ENCODE peak calls at places on chromosomes 3 and 15, in five cellular contexts. U, W, J, R and N are unnamed samples.

GRCh38 chr3:10998542-10998941 is 6.0 kb downstream of the SLC6A1 start:
- DNase-seq in U (no peak), W (no peak), J (no peak), R (no peak), N (no peak)

GRCh38 chr15:31327674-31328424 is 1.2 kb downstream of the KLF13 start:
- DNase-seq in U (no peak), W (peak; percentile 81), J (peak; percentile 82), R (peak; percentile 21), N (peak; percentile 16)

GRCh38 chr3:32399030-32399620 is 7.5 kb downstream of the CMTM7 start:
- DNase-seq in U (no peak), W (peak; percentile 52), J (peak; percentile 57), R (peak; percentile 62), N (peak; percentile 52)

GRCh38 chr3:171747223-171747920 is 62.9 kb downstream of the PLD1 start:
- DNase-seq in U (no peak), W (no peak), J (no peak), R (no peak), N (no peak)

GRCh38 chr3:138148503-138148902 is 16.3 kb upstream of the A4GNT start:
- DNase-seq in U (no peak), W (no peak), J (no peak), R (no peak), N (no peak)

GRCh38 chr3:165682734-165683133 is 154.5 kb downstream of the BCHE start:
- DNase-seq in U (no peak), W (no peak), J (no peak), R (no peak), N (no peak)

GRCh38 chr3:33732394-33732793 is 14.3 kb upstream of the CLASP2 start:
- DNase-seq in U (no peak), W (no peak), J (no peak), R (peak; percentile 5), N (no peak)

GRCh38 chr3:16470590-16470989 is 42.9 kb downstream of the RFTN1 start:
- DNase-seq in U (no peak), W (no peak), J (no peak), R (no peak), N (no peak)

GRCh38 chr3:142445816-142446254 is 2.0 kb downstream of the XRN1 start:
- DNase-seq in U (peak; percentile 44), W (no peak), J (no peak), R (peak; percentile 12), N (peak; percentile 11)

GRCh38 chr3:66593978-66594377 is 93.2 kb upstream of the LRIG1 start:
- DNase-seq in U (no peak), W (no peak), J (no peak), R (peak; percentile 74), N (no peak)

GRCh38 chr15:92105611-92106010 is 252.1 kb downstream of the SLCO3A1 start:
- DNase-seq in U (no peak), W (no peak), J (no peak), R (no peak), N (no peak)

GRCh38 chr15:92101706-92102434 is 248.4 kb downstream of the SLCO3A1 start:
- DNase-seq in U (peak; percentile 28), W (no peak), J (no peak), R (no peak), N (no peak)

GRCh38 chr15:92100751-92101150 is 247.2 kb downstream of the SLCO3A1 start:
- DNase-seq in U (no peak), W (no peak), J (no peak), R (no peak), N (no peak)

GRCh38 chr15:92106691-92107090 is 253.2 kb downstream of the SLCO3A1 start:
- DNase-seq in U (no peak), W (no peak), J (no peak), R (no peak), N (no peak)

GRCh38 chr15:92104069-92104468 is 250.6 kb downstream of the SLCO3A1 start:
- DNase-seq in U (no peak), W (no peak), J (no peak), R (no peak), N (no peak)
- TF ChIP-seq FOXM1 in U (no peak), W (no peak), J (no peak), R (no peak), N (no peak)

GRCh38 chr15:80778964-80779657 is at the start of gene CEMIP:
- DNase-seq in U (no peak), W (peak; percentile 94), J (peak; percentile 74), R (peak; percentile 71), N (peak; percentile 90)
- TF ChIP-seq FOXM1 in U (no peak), W (no peak), J (no peak), R (no peak), N (no peak)

DNA sequence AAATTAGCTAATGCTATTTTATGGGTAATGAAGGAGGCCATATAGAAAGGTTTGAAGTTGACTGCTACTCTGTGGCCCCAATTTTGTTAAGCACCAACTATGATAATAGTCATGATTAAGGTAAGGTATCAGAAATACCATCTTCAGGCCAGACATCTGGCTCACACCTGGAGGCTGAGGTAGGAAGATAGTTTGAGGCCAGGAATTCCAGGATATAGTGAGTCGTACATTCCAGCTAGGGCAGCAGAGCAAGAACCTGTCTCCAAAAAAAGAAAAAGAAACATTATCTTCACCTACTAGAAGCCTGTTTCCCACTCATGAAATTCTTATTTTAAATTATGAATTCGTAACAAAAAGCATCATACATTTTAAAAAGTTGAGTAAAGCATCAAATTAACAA is 64.4 kb downstream of the LRRC28 start:
- DNase-seq in U (no peak), W (no peak), J (no peak), R (no peak), N (no peak)
- TF ChIP-seq FOXM1 in U (no peak), W (no peak), J (no peak), R (no peak), N (no peak)

GRCh38 chr3:59245300-59245878 is 195.6 kb upstream of the CFAP20DC start:
- DNase-seq in U (no peak), W (no peak), J (no peak), R (no peak), N (no peak)
- TF ChIP-seq FOXM1 in U (no peak), W (no peak), J (no peak), R (no peak), N (no peak)

GRCh38 chr3:180408654-180409053 is 193.3 kb upstream of the TTC14 start:
- DNase-seq in U (no peak), W (no peak), J (no peak), R (no peak), N (no peak)
- TF ChIP-seq FOXM1 in U (no peak), W (no peak), J (no peak), R (no peak), N (no peak)

GRCh38 chr3:42831321-42831713 is 22.1 kb downstream of the ACKR2 start:
- DNase-seq in U (no peak), W (peak; percentile 57), J (peak; percentile 76), R (peak; percentile 73), N (peak; percentile 69)

GRCh38 chr3:42839616-42840015 is 30.4 kb downstream of the ACKR2 start:
- DNase-seq in U (peak; percentile 45), W (peak; percentile 66), J (peak; percentile 77), R (peak; percentile 73), N (peak; percentile 78)

GRCh38 chr3:42838571-42838970 is 29.3 kb downstream of the ACKR2 start:
- DNase-seq in U (no peak), W (no peak), J (no peak), R (no peak), N (no peak)

GRCh38 chr3:42841332-42841731 is 32.1 kb downstream of the ACKR2 start:
- DNase-seq in U (no peak), W (no peak), J (no peak), R (no peak), N (no peak)

DNA sequence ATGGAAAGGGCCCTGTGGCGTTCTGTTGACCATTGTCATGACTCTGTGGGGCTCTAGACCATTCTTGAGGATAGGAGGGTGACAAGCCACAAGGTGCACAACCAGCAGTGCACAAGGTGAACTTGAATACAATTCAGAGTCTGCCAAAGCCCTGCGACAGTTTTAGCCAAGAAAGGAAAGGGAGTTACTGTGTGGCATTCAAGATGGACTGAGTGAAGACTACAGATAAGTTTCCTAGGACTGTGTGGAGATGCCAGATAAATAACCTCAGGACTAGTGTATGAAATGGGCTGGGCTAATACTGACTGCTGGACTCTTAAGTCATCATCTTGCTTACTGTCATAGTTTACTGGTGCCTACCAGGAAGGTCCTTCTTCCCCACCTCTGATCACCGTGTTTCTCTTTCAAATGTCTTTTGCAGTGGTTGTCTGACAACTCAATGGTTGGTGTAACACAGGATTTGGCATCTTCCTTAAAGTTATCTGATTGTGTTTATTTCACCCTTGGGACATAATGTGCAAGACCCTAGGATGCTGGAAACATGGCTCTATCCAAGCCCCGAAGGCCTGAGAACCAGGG is 27.4 kb downstream of the ACKR2 start:
- DNase-seq in U (no peak), W (no peak), J (peak; percentile 65), R (no peak), N (no peak)
- TF ChIP-seq FOXM1 in U (no peak), W (no peak), J (peak; percentile 92), R (no peak), N (no peak)

GRCh38 chr3:146493221-146493620 is 23.9 kb upstream of the PLSCR2 start:
- DNase-seq in U (no peak), W (no peak), J (no peak), R (no peak), N (no peak)
- TF ChIP-seq FOXM1 in U (no peak), W (no peak), J (no peak), R (no peak), N (no peak)